ENCODE peak calls at places on chromosomes 13 and 19, in eight cellular contexts. S is DND-41, Q is sigmoid colon, U is cardiac muscle cell, Z is pancreas, O is dorsolateral prefrontal cortex, P is GM23338, V is neural progenitor cell. L is an unnamed sample.

GRCh38 chr13:106534844-106535551 is 464 bp downstream of the EFNB2 start:
- DNase-seq in Q (peak), P (peak), O (no peak), V (no peak), Z (peak), U (peak), S (no peak), L (peak)

GRCh38 chr13:27919934-27920676 is at the start of gene PDX1:
- DNase-seq in P (peak), Z (peak), U (no peak), Q (no peak), S (no peak), V (peak), O (no peak), L (peak)

GRCh38 chr19:10797541-10798256 is 38.3 kb downstream of the TMED1 start:
- DNase-seq in P (no peak), O (peak), Q (no peak), U (no peak), S (no peak), Z (no peak), V (no peak), L (no peak)

GRCh38 chr19:7976461-7976860 is 29.0 kb downstream of the ELAVL1 start:
- DNase-seq in P (no peak), S (no peak), Z (peak), U (no peak), O (no peak), Q (no peak), V (no peak), L (no peak)

GRCh38 chr19:33246729-33247440 is 21.2 kb upstream of the SLC7A10 start:
- DNase-seq in S (no peak), U (no peak), V (no peak), Z (peak), O (no peak), P (no peak), Q (no peak), L (no peak)

GRCh38 chr19:7746903-7747884 is at the start of gene CD209:
- DNase-seq in U (no peak), Z (no peak), Q (peak), O (no peak), S (no peak), P (peak), V (no peak), L (no peak)

GRCh38 chr19:5645409-5645808 is 22.5 kb downstream of the SAFB start:
- DNase-seq in V (no peak), Z (peak), O (no peak), U (no peak), S (no peak), Q (peak), P (no peak), L (no peak)

GRCh38 chr13:99812611-99813010 is 159.0 kb downstream of the ZIC5 start:
- DNase-seq in U (no peak), Z (no peak), V (no peak), Q (no peak), P (no peak), O (no peak), S (no peak), L (no peak)

GRCh38 chr13:111909501-111909900 is 157.4 kb upstream of the SOX1 start:
- DNase-seq in P (no peak), Z (no peak), U (no peak), V (no peak), O (peak), Q (peak), S (no peak), L (no peak)

GRCh38 chr13:31100721-31101120 is 61.0 kb downstream of the HSPH1 start:
- DNase-seq in Z (no peak), V (no peak), P (no peak), U (no peak), Q (no peak), O (no peak), S (no peak), L (no peak)

GRCh38 chr13:70623260-70623659 is 515.0 kb upstream of the KLHL1 start:
- DNase-seq in V (peak), U (peak), O (no peak), Z (no peak), P (no peak), Q (no peak), S (no peak), L (no peak)

GRCh38 chr13:39385154-39385553 is 217.8 kb downstream of the LHFPL6 start:
- DNase-seq in V (no peak), U (no peak), Q (no peak), Z (no peak), P (no peak), S (no peak), O (no peak), L (no peak)

GRCh38 chr19:7224205-7224833 is 69.9 kb downstream of the INSR start:
- DNase-seq in U (peak), S (no peak), Z (peak), P (no peak), Q (peak), O (peak), V (no peak), L (no peak)

GRCh38 chr13:98581971-98582702 is 5.2 kb upstream of the STK24 start:
- DNase-seq in P (no peak), U (peak), V (no peak), Z (no peak), Q (no peak), S (no peak), O (no peak), L (no peak)

GRCh38 chr13:43484432-43485225 is 302.1 kb downstream of the ENOX1 start:
- DNase-seq in O (no peak), Q (no peak), V (no peak), P (no peak), S (no peak), U (no peak), Z (no peak), L (no peak)

GRCh38 chr13:37443538-37443937 is 155.0 kb downstream of the POSTN start:
- DNase-seq in P (no peak), U (peak), S (no peak), Z (no peak), Q (no peak), O (no peak), V (no peak), L (no peak)

GRCh38 chr13:99086149-99086868 is 108.4 kb upstream of the DOCK9 start:
- DNase-seq in Q (peak), P (peak), O (no peak), U (peak), S (peak), Z (peak), V (peak), L (peak)

GRCh38 chr13:112657850-112658445 is 31.9 kb upstream of the ATP11A start:
- DNase-seq in P (no peak), V (no peak), Z (no peak), O (no peak), Q (no peak), S (no peak), U (peak), L (no peak)

GRCh38 chr19:55147408-55148251 is 1.4 kb downstream of the TNNT1 start:
- DNase-seq in Z (no peak), P (peak), V (peak), O (no peak), S (no peak), U (no peak), Q (no peak), L (no peak)

GRCh38 chr13:74930402-74931165 is 551.4 kb downstream of the TBC1D4 start:
- DNase-seq in O (no peak), Z (no peak), U (no peak), V (no peak), S (no peak), Q (no peak), P (no peak), L (no peak)

GRCh38 chr19:15195381-15195964 is 5.3 kb downstream of the NOTCH3 start:
- DNase-seq in Q (no peak), Z (peak), P (peak), S (no peak), U (peak), V (peak), O (no peak), L (peak)

GRCh38 chr13:97221491-97221890 is 642 bp upstream of the MBNL2 start:
- DNase-seq in S (no peak), Z (no peak), Q (no peak), O (no peak), P (no peak), V (no peak), U (no peak), L (no peak)

GRCh38 chr19:33666196-33666595 is 44.4 kb downstream of the CHST8 start:
- DNase-seq in Q (no peak), O (no peak), P (no peak), Z (no peak), U (no peak), S (no peak), V (no peak), L (no peak)

GRCh38 chr13:50152655-50153309 is 137.5 kb downstream of the KCNRG start:
- DNase-seq in U (no peak), Q (no peak), P (no peak), Z (no peak), O (no peak), V (no peak), S (no peak), L (no peak)
- H3K4me3 ChIP-seq in U (no peak), Q (peak), P (no peak), Z (no peak), O (no peak), V (no peak), S (peak), L (peak)

GRCh38 chr19:17237747-17238706 is 7.7 kb downstream of the NR2F6 start:
- DNase-seq in U (no peak), P (no peak), S (no peak), O (no peak), Z (no peak), V (no peak), Q (no peak), L (no peak)

GRCh38 chr19:17236414-17236716 is 9.4 kb downstream of the NR2F6 start:
- DNase-seq in Z (no peak), S (no peak), V (no peak), U (no peak), O (no peak), Q (no peak), P (peak), L (no peak)

GRCh38 chr19:17234911-17235617 is 9.0 kb downstream of the OCEL1 start:
- DNase-seq in S (peak), V (peak), Q (peak), U (peak), P (peak), Z (peak), O (no peak), L (peak)

GRCh38 chr19:17236831-17237543 is 8.7 kb downstream of the NR2F6 start:
- DNase-seq in U (no peak), V (no peak), P (peak), Z (no peak), Q (no peak), O (no peak), S (no peak), L (no peak)

GRCh38 chr19:17235618-17236413 is 9.8 kb downstream of the OCEL1 start:
- DNase-seq in P (peak), U (peak), S (peak), O (peak), Q (peak), V (peak), Z (peak), L (peak)
- TF ChIP-seq CTCF in P (no peak), U (peak), S (peak), O (peak), Q (peak), V (peak), Z (no peak), L (peak)

DNA sequence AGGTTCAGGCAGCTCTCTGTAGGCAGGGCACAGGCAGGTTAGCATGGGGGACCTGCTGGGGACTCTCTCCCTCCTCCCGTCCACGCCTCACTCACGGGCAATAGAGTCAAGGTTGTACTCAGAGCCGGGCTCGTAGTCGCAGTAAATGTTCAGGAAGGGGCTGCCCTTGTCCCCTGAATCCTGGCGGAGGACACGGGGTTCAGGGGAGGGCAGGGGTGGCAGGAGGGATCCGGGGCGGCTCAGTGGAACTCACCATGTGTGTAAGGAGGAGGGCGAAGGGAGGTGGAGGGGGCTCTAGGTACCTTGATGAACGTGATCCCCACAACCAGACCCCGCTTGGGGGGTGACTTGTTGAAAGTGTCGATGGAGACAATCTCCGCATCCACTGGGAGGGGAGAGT is 819 bp downstream of the KPTN start:
- DNase-seq in P (no peak), S (no peak), V (no peak), Q (no peak), O (no peak), Z (peak), U (no peak), L (no peak)
- H3K27ac ChIP-seq in P (no peak), S (peak), V (no peak), Q (no peak), O (peak), Z (no peak), U (no peak), L (no peak)

GRCh38 chr19:35142531-35143230 is 374 bp upstream of the FXYD7 start:
- DNase-seq in Z (peak), S (peak), O (no peak), P (peak), V (peak), U (peak), Q (no peak), L (peak)
- H3K4me3 ChIP-seq in Z (peak), S (no peak), O (peak), P (peak), V (peak), U (peak), Q (no peak), L (peak)

GRCh38 chr19:13152854-13153626 is 2.8 kb downstream of the IER2 start:
- DNase-seq in O (peak), V (peak), S (peak), Q (peak), P (peak), U (peak), Z (peak), L (peak)
- TF ChIP-seq CTCF in O (no peak), V (no peak), S (peak), Q (peak), P (no peak), U (no peak), Z (no peak), L (peak)

GRCh38 chr19:45959517-45960025 is 14.1 kb downstream of the NOVA2 start:
- DNase-seq in Z (no peak), U (no peak), V (no peak), O (no peak), S (no peak), Q (no peak), P (no peak), L (no peak)
- H3K27ac ChIP-seq in Z (no peak), U (no peak), V (no peak), O (no peak), S (no peak), Q (no peak), P (peak), L (peak)

DNA sequence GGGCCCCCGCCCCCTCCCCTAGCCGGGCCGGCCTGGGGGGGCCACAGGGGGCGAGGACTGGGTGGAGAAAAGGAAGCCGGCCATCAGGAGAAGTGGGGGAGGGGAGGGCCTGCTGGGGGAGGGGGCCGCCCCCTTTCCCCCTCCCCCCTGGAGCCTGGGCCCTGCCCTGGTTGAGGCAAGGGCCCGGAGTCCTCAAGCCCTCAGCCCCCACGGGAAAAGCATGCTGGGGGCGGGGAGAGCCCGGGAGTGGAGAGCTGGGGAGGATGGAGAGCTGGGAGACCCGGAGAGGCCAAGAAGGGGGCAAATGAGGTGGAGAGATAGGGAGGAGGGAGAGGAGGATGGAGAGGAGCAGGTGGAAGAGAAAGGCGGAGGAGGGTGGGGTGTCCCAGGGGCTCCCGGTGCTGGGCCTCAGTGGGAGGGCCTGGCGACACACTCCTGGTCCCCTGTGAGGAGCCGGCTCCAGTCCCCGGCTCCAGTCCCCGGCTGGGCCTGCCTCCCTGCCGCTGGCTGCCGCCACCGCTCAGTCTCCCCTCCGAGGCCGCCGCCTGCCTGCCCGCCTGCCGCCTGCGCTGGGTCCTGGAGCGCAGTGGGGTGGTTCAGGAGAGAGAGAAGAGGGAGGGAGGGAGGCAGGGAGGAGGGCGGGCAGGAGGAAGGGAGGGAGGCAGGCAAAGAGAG is at the start of gene GRIK5:
- DNase-seq in Z (peak), V (peak), Q (peak), P (peak), S (no peak), U (no peak), O (no peak), L (no peak)
- H3K4me3 ChIP-seq in Z (peak), V (peak), Q (peak), P (peak), S (no peak), U (peak), O (peak), L (peak)

DNA sequence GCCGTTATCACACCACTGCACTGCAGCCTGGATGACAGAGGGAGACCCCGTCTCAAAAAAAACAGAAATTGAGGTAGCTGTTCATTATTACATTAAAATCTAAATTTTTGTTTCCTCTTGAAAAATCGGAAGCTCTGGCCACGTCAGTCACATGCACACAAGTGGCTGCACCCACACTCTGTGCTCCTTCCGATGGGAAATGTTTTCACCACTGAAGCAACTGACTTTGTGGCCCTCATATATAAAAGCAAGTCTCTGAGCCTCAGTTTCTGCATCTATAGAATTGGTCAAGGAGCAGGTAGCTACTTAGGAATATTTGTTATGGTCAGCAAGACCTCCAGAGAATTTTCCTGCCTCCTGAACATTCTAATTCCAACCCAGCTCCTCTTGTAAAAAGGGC is 4.5 kb downstream of the LRRC25 start:
- DNase-seq in Z (no peak), P (no peak), V (no peak), S (no peak), Q (no peak), O (no peak), U (no peak), L (no peak)
- TF ChIP-seq CTCF in Z (no peak), P (no peak), V (no peak), S (no peak), Q (no peak), O (no peak), U (no peak), L (no peak)